ENCODE peak calls at places on chromosomes 6 and 20, in ten cellular contexts. Z is fibroblast of lung, U is left ventricle myocardium inferior, P is tibial artery, X is cardiac muscle cell, F is adrenal gland, A is mucosa of descending colon, W is ovary, T is AG04450, H is heart right ventricle. E is an unnamed sample.

GRCh38 chr6:25971187-25971811 is 8.7 kb downstream of the TRIM38 start:
- DNase-seq in Z (peak; percentile 95), U (no peak), P (peak; percentile 78), X (no peak), F (peak; percentile 68), A (no peak), W (peak; percentile 35), T (peak; percentile 59), H (peak; percentile 47), E (peak; percentile 32)

GRCh38 chr6:107713214-107713962 is 110.7 kb downstream of the SCML4 start:
- DNase-seq in Z (no peak), U (no peak), P (no peak), X (no peak), F (no peak), A (no peak), W (no peak), T (no peak), H (no peak), E (no peak)

GRCh38 chr6:14417377-14417776 is 299.8 kb downstream of the CD83 start:
- DNase-seq in Z (no peak), U (no peak), P (no peak), X (no peak), F (no peak), A (no peak), W (no peak), T (no peak), H (no peak), E (no peak)

GRCh38 chr6:26183581-26184408 is 96.6 kb downstream of the HFE start:
- DNase-seq in Z (peak; percentile 95), U (peak; percentile 53), P (peak; percentile 82), X (peak; percentile 79), F (peak; percentile 84), A (peak; percentile 76), W (peak; percentile 69), T (peak; percentile 72), H (peak; percentile 63), E (peak; percentile 66)

GRCh38 chr6:148701393-148701774 is 45.4 kb upstream of the UST start:
- DNase-seq in Z (no peak), U (no peak), P (no peak), X (no peak), F (no peak), A (no peak), W (no peak), T (no peak), H (no peak), E (no peak)

GRCh38 chr6:130679684-130680083 is 147.5 kb upstream of the SMLR1 start:
- DNase-seq in Z (peak; percentile 45), U (no peak), P (no peak), X (no peak), F (no peak), A (no peak), W (no peak), T (no peak), H (no peak), E (no peak)

GRCh38 chr6:17151888-17152287 is 50.0 kb downstream of the STMND1 start:
- DNase-seq in Z (no peak), U (no peak), P (no peak), X (no peak), F (no peak), A (no peak), W (no peak), T (no peak), H (no peak), E (no peak)

GRCh38 chr20:48787861-48788375 is 39.9 kb downstream of the PREX1 start:
- DNase-seq in Z (peak; percentile 54), U (no peak), P (no peak), X (no peak), F (peak; percentile 42), A (no peak), W (no peak), T (no peak), H (no peak), E (no peak)

GRCh38 chr20:51687071-51687470 is 81.1 kb downstream of the ATP9A start:
- DNase-seq in Z (peak; percentile 75), U (no peak), P (no peak), X (no peak), F (no peak), A (no peak), W (no peak), T (no peak), H (no peak), E (no peak)

GRCh38 chr6:31945507-31946369 is at the start of gene CFB:
- DNase-seq in Z (peak; percentile 85), U (peak; percentile 65), P (peak; percentile 93), X (no peak), F (peak; percentile 95), A (peak; percentile 90), W (peak; percentile 79), T (peak; percentile 46), H (peak; percentile 54), E (no peak)

GRCh38 chr6:156487877-156488276 is 289.3 kb upstream of the ARID1B start:
- DNase-seq in Z (no peak), U (no peak), P (no peak), X (no peak), F (no peak), A (no peak), W (no peak), T (no peak), H (no peak), E (no peak)

DNA sequence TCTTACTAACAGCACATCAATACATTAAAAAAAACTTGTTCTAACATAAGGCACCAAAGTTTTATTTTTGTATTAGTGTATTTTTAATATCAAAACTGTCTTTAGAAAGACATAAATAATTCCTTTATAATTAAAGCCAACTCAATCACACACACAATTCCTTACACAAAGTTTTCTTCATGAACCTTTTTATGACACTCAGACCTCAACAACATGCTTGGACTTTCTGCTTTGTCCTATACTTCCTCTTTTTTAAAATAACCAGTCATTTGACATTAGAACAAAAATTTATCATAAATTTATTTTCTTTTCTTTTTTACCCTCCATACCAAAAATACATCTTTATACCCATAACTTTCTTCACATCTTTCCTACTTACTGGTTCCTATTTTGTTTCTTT is 292.0 kb upstream of the ARID1B start:
- DNase-seq in Z (no peak), U (no peak), P (no peak), X (no peak), F (no peak), A (no peak), W (no peak), T (no peak), H (no peak), E (no peak)
- TF ChIP-seq CTCF in Z (no peak), U (no peak), P (no peak), X (no peak), F (no peak), A (no peak), W (no peak), T (no peak), H (no peak), E (no peak)

DNA sequence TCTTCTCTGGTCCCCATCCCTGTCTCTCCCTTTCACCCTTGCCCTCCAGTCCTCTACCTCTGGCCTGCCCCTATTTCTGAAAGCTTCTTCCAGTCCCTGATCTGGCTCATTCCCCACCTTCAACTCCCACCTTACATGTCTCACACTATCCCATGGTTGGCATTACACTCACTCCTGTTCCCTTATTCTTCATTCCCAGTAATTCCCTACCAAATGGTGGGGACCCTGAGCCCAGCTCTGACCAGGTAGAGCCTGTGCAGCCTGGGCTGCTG is 6.4 kb downstream of the TP53INP2 start:
- DNase-seq in Z (no peak), U (no peak), P (no peak), X (no peak), F (no peak), A (no peak), W (no peak), T (no peak), H (no peak), E (no peak)
- H3K4me3 ChIP-seq in Z (peak overlapping the region; percentile 62), U (peak overlapping the region; percentile 76), P (peak overlapping the region; percentile 72), X (no peak overlapping the region), F (peak overlapping the region; percentile 59), A (no peak overlapping the region), W (no peak overlapping the region), T (peak overlapping the region; percentile 58), H (no peak overlapping the region), E (peak overlapping the region; percentile 52)

GRCh38 chr6:151014404-151015150 is 149.1 kb downstream of the MTHFD1L start:
- DNase-seq in Z (peak; percentile 80), U (peak; percentile 62), P (peak; percentile 78), X (peak; percentile 79), F (peak; percentile 55), A (peak; percentile 66), W (peak; percentile 60), T (no peak), H (peak; percentile 68), E (peak; percentile 58)
- TF ChIP-seq CTCF in Z (peak; percentile 99), U (peak; percentile 100), P (peak; percentile 95), X (peak; percentile 98), F (peak; percentile 91), A (peak; percentile 97), W (peak; percentile 79), T (peak; percentile 98), H (peak; percentile 98), E (peak; percentile 98)

GRCh38 chr6:79872986-79873385 is 74.4 kb downstream of the ELOVL4 start:
- DNase-seq in Z (peak; percentile 22), U (no peak), P (no peak), X (no peak), F (no peak), A (no peak), W (no peak), T (no peak), H (no peak), E (no peak)

GRCh38 chr6:79869600-79870084 is 77.7 kb downstream of the ELOVL4 start:
- DNase-seq in Z (peak; percentile 65), U (peak; percentile 76), P (peak; percentile 82), X (peak; percentile 89), F (peak; percentile 77), A (peak; percentile 83), W (peak; percentile 63), T (peak; percentile 21), H (peak; percentile 60), E (peak; percentile 87)

GRCh38 chr6:79872303-79872702 is 75.0 kb downstream of the ELOVL4 start:
- DNase-seq in Z (no peak), U (no peak), P (no peak), X (no peak), F (no peak), A (no peak), W (no peak), T (no peak), H (no peak), E (no peak)

GRCh38 chr6:79868098-79868722 is 79.1 kb downstream of the ELOVL4 start:
- DNase-seq in Z (peak; percentile 76), U (no peak), P (no peak), X (peak; percentile 90), F (peak; percentile 41), A (no peak), W (no peak), T (peak; percentile 39), H (peak; percentile 25), E (no peak)

DNA sequence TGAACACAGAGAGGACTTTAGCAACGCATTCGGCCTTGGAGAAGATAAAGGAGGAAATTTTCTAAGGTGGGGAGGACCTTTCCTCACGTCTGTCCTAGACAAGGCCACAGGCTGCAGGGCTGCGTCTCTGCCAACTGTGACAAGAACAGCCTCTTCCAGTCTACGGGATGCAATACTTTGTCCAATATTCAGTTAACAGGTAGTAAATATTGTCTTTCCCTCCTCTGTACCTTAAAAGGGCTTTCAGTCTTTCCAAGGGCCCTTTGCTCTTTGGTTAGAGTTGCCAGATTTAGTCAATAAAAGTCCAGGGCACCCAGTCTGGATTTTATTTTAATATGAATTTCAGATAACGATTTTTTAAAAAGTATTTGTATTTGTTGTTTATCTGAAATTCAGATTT is 78.2 kb downstream of the ELOVL4 start:
- DNase-seq in Z (no peak), U (no peak), P (no peak), X (no peak), F (no peak), A (no peak), W (no peak), T (no peak), H (no peak), E (no peak)
- H3K4me3 ChIP-seq in Z (no peak overlapping the region), U (no peak overlapping the region), P (no peak overlapping the region), X (no peak overlapping the region), F (no peak overlapping the region), A (no peak overlapping the region), W (no peak overlapping the region), T (no peak overlapping the region), H (no peak overlapping the region), E (peak overlapping the region; percentile 49)

GRCh38 chr6:30647039-30647801 is at the start of gene C6orf136:
- DNase-seq in Z (peak; percentile 92), U (peak; percentile 67), P (peak; percentile 86), X (peak; percentile 93), F (peak; percentile 93), A (peak; percentile 97), W (peak; percentile 93), T (peak; percentile 84), H (no peak), E (peak; percentile 94)
- TF ChIP-seq CTCF in Z (no peak), U (no peak), P (no peak), X (no peak), F (no peak), A (no peak), W (no peak), T (no peak), H (no peak), E (no peak)